ENCODE peak calls at places on chromosomes 4 and X, in five cellular contexts. One of them, this sample, is unnamed.

GRCh38 chrX:1492421-1493012 is 39.8 kb upstream of the ASMTL start:
- ATAC-seq in activated CD8-positive, alpha-beta T cell treated with anti-CD3 and anti-CD28 coated beads, Interleukin-2, amount 10 ng/mL, durations not matched to agents 7 days and 5 days: peak; percentile 13
- ATAC-seq in HCT116: no peak
- ATAC-seq in pancreas: no peak
- ATAC-seq in body of pancreas: no peak
- ATAC-seq in this sample: no peak

GRCh38 chr4:137470806-137471205 is 61.5 kb downstream of the PCDH18 start:
- ATAC-seq in activated CD8-positive, alpha-beta T cell treated with anti-CD3 and anti-CD28 coated beads, Interleukin-2, amount 10 ng/mL, durations not matched to agents 7 days and 5 days: no peak
- ATAC-seq in HCT116: no peak
- ATAC-seq in pancreas: no peak
- ATAC-seq in body of pancreas: no peak
- ATAC-seq in this sample: no peak

GRCh38 chr4:112765317-112765989 is 128.5 kb downstream of the LARP7 start:
- ATAC-seq in HCT116: peak; percentile 83
- ATAC-seq in body of pancreas: no peak
- ATAC-seq in pancreas: no peak
- ATAC-seq in activated CD8-positive, alpha-beta T cell treated with anti-CD3 and anti-CD28 coated beads, Interleukin-2, amount 10 ng/mL, durations not matched to agents 7 days and 5 days: peak; percentile 44
- ATAC-seq in this sample: no peak

GRCh38 chrX:1502241-1502640 is 34.7 kb downstream of the P2RY8 start:
- ATAC-seq in activated CD8-positive, alpha-beta T cell treated with anti-CD3 and anti-CD28 coated beads, Interleukin-2, amount 10 ng/mL, durations not matched to agents 7 days and 5 days: no peak
- ATAC-seq in body of pancreas: no peak
- ATAC-seq in HCT116: no peak
- ATAC-seq in pancreas: no peak
- ATAC-seq in this sample: peak; percentile 93

GRCh38 chr4:30770049-30770549 is 49.9 kb downstream of the PCDH7 start:
- ATAC-seq in HCT116: peak; percentile 77
- ATAC-seq in pancreas: no peak
- ATAC-seq in activated CD8-positive, alpha-beta T cell treated with anti-CD3 and anti-CD28 coated beads, Interleukin-2, amount 10 ng/mL, durations not matched to agents 7 days and 5 days: no peak
- ATAC-seq in body of pancreas: no peak
- ATAC-seq in this sample: no peak

GRCh38 chr4:9983211-9983610 is 38.1 kb downstream of the SLC2A9 start:
- ATAC-seq in activated CD8-positive, alpha-beta T cell treated with anti-CD3 and anti-CD28 coated beads, Interleukin-2, amount 10 ng/mL, durations not matched to agents 7 days and 5 days: no peak
- ATAC-seq in HCT116: no peak
- ATAC-seq in pancreas: no peak
- ATAC-seq in body of pancreas: no peak
- ATAC-seq in this sample: no peak

GRCh38 chr4:86892639-86892965 is 380 bp upstream of the C4orf36 start:
- ATAC-seq in body of pancreas: no peak
- ATAC-seq in HCT116: no peak
- ATAC-seq in pancreas: no peak
- ATAC-seq in activated CD8-positive, alpha-beta T cell treated with anti-CD3 and anti-CD28 coated beads, Interleukin-2, amount 10 ng/mL, durations not matched to agents 7 days and 5 days: no peak
- ATAC-seq in this sample: peak; percentile 17

GRCh38 chr4:94819371-94819770 is 61.6 kb downstream of the BMPR1B start:
- ATAC-seq in HCT116: no peak
- ATAC-seq in activated CD8-positive, alpha-beta T cell treated with anti-CD3 and anti-CD28 coated beads, Interleukin-2, amount 10 ng/mL, durations not matched to agents 7 days and 5 days: no peak
- ATAC-seq in pancreas: no peak
- ATAC-seq in body of pancreas: no peak
- ATAC-seq in this sample: no peak

GRCh38 chr4:42638276-42638675 is 18.6 kb downstream of the ATP8A1 start:
- ATAC-seq in HCT116: no peak
- ATAC-seq in pancreas: no peak
- ATAC-seq in activated CD8-positive, alpha-beta T cell treated with anti-CD3 and anti-CD28 coated beads, Interleukin-2, amount 10 ng/mL, durations not matched to agents 7 days and 5 days: no peak
- ATAC-seq in body of pancreas: no peak
- ATAC-seq in this sample: no peak

GRCh38 chr4:56220261-56220660 is 167.0 kb downstream of the AASDH start:
- ATAC-seq in activated CD8-positive, alpha-beta T cell treated with anti-CD3 and anti-CD28 coated beads, Interleukin-2, amount 10 ng/mL, durations not matched to agents 7 days and 5 days: no peak
- ATAC-seq in HCT116: no peak
- ATAC-seq in pancreas: no peak
- ATAC-seq in body of pancreas: no peak
- ATAC-seq in this sample: no peak

GRCh38 chr4:532588-533317 is 33.7 kb downstream of the PIGG start:
- ATAC-seq in body of pancreas: no peak
- ATAC-seq in activated CD8-positive, alpha-beta T cell treated with anti-CD3 and anti-CD28 coated beads, Interleukin-2, amount 10 ng/mL, durations not matched to agents 7 days and 5 days: no peak
- ATAC-seq in pancreas: no peak
- ATAC-seq in HCT116: peak; percentile 95
- ATAC-seq in this sample: no peak

GRCh38 chrX:19683358-19683757 is 168.1 kb upstream of the MAP3K15 start:
- ATAC-seq in HCT116: no peak
- ATAC-seq in activated CD8-positive, alpha-beta T cell treated with anti-CD3 and anti-CD28 coated beads, Interleukin-2, amount 10 ng/mL, durations not matched to agents 7 days and 5 days: no peak
- ATAC-seq in pancreas: no peak
- ATAC-seq in body of pancreas: no peak
- ATAC-seq in this sample: no peak

GRCh38 chr4:62510228-62510627 is 1310.1 kb downstream of the ADGRL3 start:
- ATAC-seq in activated CD8-positive, alpha-beta T cell treated with anti-CD3 and anti-CD28 coated beads, Interleukin-2, amount 10 ng/mL, durations not matched to agents 7 days and 5 days: no peak
- ATAC-seq in body of pancreas: no peak
- ATAC-seq in HCT116: no peak
- ATAC-seq in pancreas: no peak
- ATAC-seq in this sample: no peak

GRCh38 chr4:153661215-153661822 is 22.8 kb upstream of the TLR2 start:
- ATAC-seq in body of pancreas: peak; percentile 42
- ATAC-seq in pancreas: no peak
- ATAC-seq in activated CD8-positive, alpha-beta T cell treated with anti-CD3 and anti-CD28 coated beads, Interleukin-2, amount 10 ng/mL, durations not matched to agents 7 days and 5 days: no peak
- ATAC-seq in HCT116: no peak
- ATAC-seq in this sample: no peak

GRCh38 chr4:113686950-113687718 is 74.4 kb downstream of the CAMK2D start:
- ATAC-seq in activated CD8-positive, alpha-beta T cell treated with anti-CD3 and anti-CD28 coated beads, Interleukin-2, amount 10 ng/mL, durations not matched to agents 7 days and 5 days: no peak
- ATAC-seq in pancreas: peak; percentile 63
- ATAC-seq in body of pancreas: peak; percentile 48
- ATAC-seq in HCT116: no peak
- ATAC-seq in this sample: no peak

GRCh38 chrX:130216312-130216711 is 44.5 kb downstream of the RAB33A start:
- ATAC-seq in HCT116: no peak
- ATAC-seq in pancreas: no peak
- ATAC-seq in activated CD8-positive, alpha-beta T cell treated with anti-CD3 and anti-CD28 coated beads, Interleukin-2, amount 10 ng/mL, durations not matched to agents 7 days and 5 days: no peak
- ATAC-seq in body of pancreas: no peak
- ATAC-seq in this sample: no peak

GRCh38 chrX:155056471-155056870 is 14.5 kb downstream of the CMC4 start:
- ATAC-seq in activated CD8-positive, alpha-beta T cell treated with anti-CD3 and anti-CD28 coated beads, Interleukin-2, amount 10 ng/mL, durations not matched to agents 7 days and 5 days: peak; percentile 73
- ATAC-seq in pancreas: no peak
- ATAC-seq in body of pancreas: no peak
- ATAC-seq in HCT116: no peak
- ATAC-seq in this sample: no peak

GRCh38 chr4:88216395-88216794 is 58.0 kb upstream of the ABCG2 start:
- ATAC-seq in body of pancreas: peak; percentile 97
- ATAC-seq in pancreas: peak; percentile 96
- ATAC-seq in HCT116: no peak
- ATAC-seq in activated CD8-positive, alpha-beta T cell treated with anti-CD3 and anti-CD28 coated beads, Interleukin-2, amount 10 ng/mL, durations not matched to agents 7 days and 5 days: no peak
- ATAC-seq in this sample: no peak

GRCh38 chr4:151629097-151629783 is 131.6 kb downstream of the GATB start:
- ATAC-seq in pancreas: no peak
- ATAC-seq in activated CD8-positive, alpha-beta T cell treated with anti-CD3 and anti-CD28 coated beads, Interleukin-2, amount 10 ng/mL, durations not matched to agents 7 days and 5 days: no peak
- ATAC-seq in HCT116: no peak
- ATAC-seq in body of pancreas: no peak
- ATAC-seq in this sample: no peak

GRCh38 chr4:47647544-47647943 is 162.5 kb downstream of the ATP10D start:
- ATAC-seq in activated CD8-positive, alpha-beta T cell treated with anti-CD3 and anti-CD28 coated beads, Interleukin-2, amount 10 ng/mL, durations not matched to agents 7 days and 5 days: no peak
- ATAC-seq in body of pancreas: no peak
- ATAC-seq in pancreas: no peak
- ATAC-seq in HCT116: no peak
- ATAC-seq in this sample: no peak

GRCh38 chr4:94595880-94596483 is 144.2 kb downstream of the PDLIM5 start:
- ATAC-seq in HCT116: peak; percentile 74
- ATAC-seq in body of pancreas: peak; percentile 70
- ATAC-seq in pancreas: peak; percentile 92
- ATAC-seq in activated CD8-positive, alpha-beta T cell treated with anti-CD3 and anti-CD28 coated beads, Interleukin-2, amount 10 ng/mL, durations not matched to agents 7 days and 5 days: no peak
- ATAC-seq in this sample: no peak

GRCh38 chrX:26851981-26852380 is 611.2 kb downstream of the PPP4R3C start:
- ATAC-seq in pancreas: no peak
- ATAC-seq in HCT116: peak; percentile 86
- ATAC-seq in activated CD8-positive, alpha-beta T cell treated with anti-CD3 and anti-CD28 coated beads, Interleukin-2, amount 10 ng/mL, durations not matched to agents 7 days and 5 days: no peak
- ATAC-seq in body of pancreas: no peak
- ATAC-seq in this sample: no peak

GRCh38 chr4:145890689-145891088 is 47.9 kb downstream of the ZNF827 start:
- ATAC-seq in HCT116: no peak
- ATAC-seq in body of pancreas: no peak
- ATAC-seq in pancreas: no peak
- ATAC-seq in activated CD8-positive, alpha-beta T cell treated with anti-CD3 and anti-CD28 coated beads, Interleukin-2, amount 10 ng/mL, durations not matched to agents 7 days and 5 days: no peak
- ATAC-seq in this sample: no peak

GRCh38 chrX:68841251-68842049 is 12.6 kb downstream of the EFNB1 start:
- ATAC-seq in activated CD8-positive, alpha-beta T cell treated with anti-CD3 and anti-CD28 coated beads, Interleukin-2, amount 10 ng/mL, durations not matched to agents 7 days and 5 days: no peak
- ATAC-seq in body of pancreas: peak; percentile 82
- ATAC-seq in HCT116: no peak
- ATAC-seq in pancreas: peak; percentile 89
- ATAC-seq in this sample: no peak

GRCh38 chr4:121243476-121243875 is 79.4 kb upstream of the TNIP3 start:
- ATAC-seq in body of pancreas: no peak
- ATAC-seq in HCT116: no peak
- ATAC-seq in pancreas: no peak
- ATAC-seq in activated CD8-positive, alpha-beta T cell treated with anti-CD3 and anti-CD28 coated beads, Interleukin-2, amount 10 ng/mL, durations not matched to agents 7 days and 5 days: no peak
- ATAC-seq in this sample: no peak

GRCh38 chr4:142549726-142550463 is 296.2 kb downstream of the INPP4B start:
- ATAC-seq in activated CD8-positive, alpha-beta T cell treated with anti-CD3 and anti-CD28 coated beads, Interleukin-2, amount 10 ng/mL, durations not matched to agents 7 days and 5 days: no peak
- ATAC-seq in pancreas: peak; percentile 90
- ATAC-seq in HCT116: peak; percentile 87
- ATAC-seq in body of pancreas: peak; percentile 92
- ATAC-seq in this sample: no peak

GRCh38 chrX:70033348-70033747 is 16.4 kb downstream of the AWAT2 start:
- ATAC-seq in activated CD8-positive, alpha-beta T cell treated with anti-CD3 and anti-CD28 coated beads, Interleukin-2, amount 10 ng/mL, durations not matched to agents 7 days and 5 days: no peak
- ATAC-seq in pancreas: peak; percentile 63
- ATAC-seq in HCT116: peak; percentile 79
- ATAC-seq in body of pancreas: no peak
- ATAC-seq in this sample: no peak

GRCh38 chr4:24114444-24114843 is 224.6 kb upstream of the PPARGC1A start:
- ATAC-seq in body of pancreas: no peak
- ATAC-seq in pancreas: no peak
- ATAC-seq in HCT116: no peak
- ATAC-seq in activated CD8-positive, alpha-beta T cell treated with anti-CD3 and anti-CD28 coated beads, Interleukin-2, amount 10 ng/mL, durations not matched to agents 7 days and 5 days: no peak
- ATAC-seq in this sample: no peak

GRCh38 chr4:13988347-13989265 is 361.1 kb upstream of the BOD1L1 start:
- ATAC-seq in activated CD8-positive, alpha-beta T cell treated with anti-CD3 and anti-CD28 coated beads, Interleukin-2, amount 10 ng/mL, durations not matched to agents 7 days and 5 days: no peak
- ATAC-seq in body of pancreas: no peak
- ATAC-seq in pancreas: peak; percentile 45
- ATAC-seq in HCT116: no peak
- ATAC-seq in this sample: no peak

GRCh38 chr4:44772340-44772739 is 46.0 kb upstream of the GNPDA2 start:
- ATAC-seq in body of pancreas: no peak
- ATAC-seq in HCT116: no peak
- ATAC-seq in pancreas: no peak
- ATAC-seq in activated CD8-positive, alpha-beta T cell treated with anti-CD3 and anti-CD28 coated beads, Interleukin-2, amount 10 ng/mL, durations not matched to agents 7 days and 5 days: no peak
- ATAC-seq in this sample: no peak

GRCh38 chrX:116204947-116205346 is 34.4 kb downstream of the AGTR2 start:
- ATAC-seq in body of pancreas: no peak
- ATAC-seq in pancreas: no peak
- ATAC-seq in activated CD8-positive, alpha-beta T cell treated with anti-CD3 and anti-CD28 coated beads, Interleukin-2, amount 10 ng/mL, durations not matched to agents 7 days and 5 days: no peak
- ATAC-seq in HCT116: no peak
- ATAC-seq in this sample: no peak

GRCh38 chrX:150361070-150361776 is 1.9 kb upstream of the MAMLD1 start:
- ATAC-seq in pancreas: no peak
- ATAC-seq in body of pancreas: no peak
- ATAC-seq in activated CD8-positive, alpha-beta T cell treated with anti-CD3 and anti-CD28 coated beads, Interleukin-2, amount 10 ng/mL, durations not matched to agents 7 days and 5 days: no peak
- ATAC-seq in HCT116: no peak
- ATAC-seq in this sample: no peak